ENCODE peak calls at places on chromosomes 13 and 19, in eight cellular contexts. One of them, this sample, is unnamed.

GRCh38 chr19:54893406-54893805 is 12.5 kb upstream of the NCR1 start:
- DNase-seq in foreskin fibroblast: no peak
- DNase-seq in LNCaP clone FGC: no peak
- DNase-seq in dorsolateral prefrontal cortex: no peak
- DNase-seq in psoas muscle: no peak
- DNase-seq in mammary epithelial cell: no peak
- DNase-seq in uterus: no peak
- DNase-seq in GM12878: no peak
- DNase-seq in this sample: no peak

GRCh38 chr19:18364826-18365528 is 21.0 kb upstream of the GDF15 start:
- DNase-seq in foreskin fibroblast: peak; percentile 99
- DNase-seq in LNCaP clone FGC: peak; percentile 99
- DNase-seq in dorsolateral prefrontal cortex: no peak
- DNase-seq in psoas muscle: no peak
- DNase-seq in mammary epithelial cell: peak; percentile 96
- DNase-seq in uterus: peak; percentile 66
- DNase-seq in GM12878: no peak
- DNase-seq in this sample: peak; percentile 99

GRCh38 chr19:13149628-13150186 is 468 bp downstream of the STX10 start:
- DNase-seq in foreskin fibroblast: peak; percentile 75
- DNase-seq in LNCaP clone FGC: no peak
- DNase-seq in dorsolateral prefrontal cortex: no peak
- DNase-seq in psoas muscle: peak; percentile 62
- DNase-seq in mammary epithelial cell: peak; percentile 37
- DNase-seq in uterus: no peak
- DNase-seq in GM12878: no peak
- DNase-seq in this sample: peak; percentile 47

GRCh38 chr19:18046066-18046718 is 38.2 kb downstream of the ARRDC2 start:
- DNase-seq in foreskin fibroblast: peak; percentile 91
- DNase-seq in LNCaP clone FGC: no peak
- DNase-seq in dorsolateral prefrontal cortex: no peak
- DNase-seq in psoas muscle: peak; percentile 51
- DNase-seq in mammary epithelial cell: peak; percentile 83
- DNase-seq in uterus: no peak
- DNase-seq in GM12878: no peak
- DNase-seq in this sample: peak; percentile 57

GRCh38 chr13:99145461-99145860 is 55.2 kb upstream of the UBAC2 start:
- DNase-seq in foreskin fibroblast: no peak
- DNase-seq in LNCaP clone FGC: no peak
- DNase-seq in dorsolateral prefrontal cortex: no peak
- DNase-seq in psoas muscle: no peak
- DNase-seq in mammary epithelial cell: no peak
- DNase-seq in uterus: no peak
- DNase-seq in GM12878: no peak
- DNase-seq in this sample: no peak

GRCh38 chr19:33195711-33196347 is 1.7 kb downstream of the LRP3 start:
- DNase-seq in foreskin fibroblast: no peak
- DNase-seq in LNCaP clone FGC: no peak
- DNase-seq in dorsolateral prefrontal cortex: no peak
- DNase-seq in psoas muscle: no peak
- DNase-seq in mammary epithelial cell: no peak
- DNase-seq in uterus: no peak
- DNase-seq in GM12878: no peak
- DNase-seq in this sample: no peak

GRCh38 chr13:110463876-110464510 is 97.5 kb downstream of the RAB20 start:
- DNase-seq in foreskin fibroblast: no peak
- DNase-seq in LNCaP clone FGC: no peak
- DNase-seq in dorsolateral prefrontal cortex: no peak
- DNase-seq in psoas muscle: no peak
- DNase-seq in mammary epithelial cell: no peak
- DNase-seq in uterus: no peak
- DNase-seq in GM12878: no peak
- DNase-seq in this sample: no peak

GRCh38 chr19:52646571-52647222 is 8.5 kb upstream of the ZNF83 start:
- DNase-seq in foreskin fibroblast: no peak
- DNase-seq in LNCaP clone FGC: no peak
- DNase-seq in dorsolateral prefrontal cortex: no peak
- DNase-seq in psoas muscle: no peak
- DNase-seq in mammary epithelial cell: no peak
- DNase-seq in uterus: no peak
- DNase-seq in GM12878: no peak
- DNase-seq in this sample: peak; percentile 14

GRCh38 chr19:7862413-7862951 is 11.7 kb downstream of the PRR36 start:
- DNase-seq in foreskin fibroblast: peak; percentile 69
- DNase-seq in LNCaP clone FGC: no peak
- DNase-seq in dorsolateral prefrontal cortex: no peak
- DNase-seq in psoas muscle: peak; percentile 61
- DNase-seq in mammary epithelial cell: no peak
- DNase-seq in uterus: no peak
- DNase-seq in GM12878: no peak
- DNase-seq in this sample: peak; percentile 55

GRCh38 chr13:66040506-66040905 is 1189.6 kb downstream of the PCDH9 start:
- DNase-seq in foreskin fibroblast: no peak
- DNase-seq in LNCaP clone FGC: no peak
- DNase-seq in dorsolateral prefrontal cortex: no peak
- DNase-seq in psoas muscle: no peak
- DNase-seq in mammary epithelial cell: no peak
- DNase-seq in uterus: no peak
- DNase-seq in GM12878: no peak
- DNase-seq in this sample: no peak

GRCh38 chr19:18391509-18392075 is 5.6 kb downstream of the GDF15 start:
- DNase-seq in foreskin fibroblast: no peak
- DNase-seq in LNCaP clone FGC: no peak
- DNase-seq in dorsolateral prefrontal cortex: no peak
- DNase-seq in psoas muscle: no peak
- DNase-seq in mammary epithelial cell: no peak
- DNase-seq in uterus: no peak
- DNase-seq in GM12878: no peak
- DNase-seq in this sample: no peak

GRCh38 chr19:38383184-38383583 is 4.7 kb downstream of the GGN start:
- DNase-seq in foreskin fibroblast: no peak
- DNase-seq in LNCaP clone FGC: no peak
- DNase-seq in dorsolateral prefrontal cortex: no peak
- DNase-seq in psoas muscle: no peak
- DNase-seq in mammary epithelial cell: no peak
- DNase-seq in uterus: no peak
- DNase-seq in GM12878: no peak
- DNase-seq in this sample: no peak

GRCh38 chr19:38383743-38384142 is 4.1 kb downstream of the GGN start:
- DNase-seq in foreskin fibroblast: no peak
- DNase-seq in LNCaP clone FGC: no peak
- DNase-seq in dorsolateral prefrontal cortex: no peak
- DNase-seq in psoas muscle: no peak
- DNase-seq in mammary epithelial cell: no peak
- DNase-seq in uterus: no peak
- DNase-seq in GM12878: no peak
- DNase-seq in this sample: no peak

GRCh38 chr19:38385057-38385803 is 2.6 kb downstream of the GGN start:
- DNase-seq in foreskin fibroblast: peak; percentile 6
- DNase-seq in LNCaP clone FGC: no peak
- DNase-seq in dorsolateral prefrontal cortex: no peak
- DNase-seq in psoas muscle: no peak
- DNase-seq in mammary epithelial cell: no peak
- DNase-seq in uterus: no peak
- DNase-seq in GM12878: no peak
- DNase-seq in this sample: no peak

GRCh38 chr19:38385804-38386257 is 2.0 kb downstream of the GGN start:
- DNase-seq in foreskin fibroblast: no peak
- DNase-seq in LNCaP clone FGC: no peak
- DNase-seq in dorsolateral prefrontal cortex: no peak
- DNase-seq in psoas muscle: no peak
- DNase-seq in mammary epithelial cell: no peak
- DNase-seq in uterus: no peak
- DNase-seq in GM12878: no peak
- DNase-seq in this sample: no peak

DNA sequence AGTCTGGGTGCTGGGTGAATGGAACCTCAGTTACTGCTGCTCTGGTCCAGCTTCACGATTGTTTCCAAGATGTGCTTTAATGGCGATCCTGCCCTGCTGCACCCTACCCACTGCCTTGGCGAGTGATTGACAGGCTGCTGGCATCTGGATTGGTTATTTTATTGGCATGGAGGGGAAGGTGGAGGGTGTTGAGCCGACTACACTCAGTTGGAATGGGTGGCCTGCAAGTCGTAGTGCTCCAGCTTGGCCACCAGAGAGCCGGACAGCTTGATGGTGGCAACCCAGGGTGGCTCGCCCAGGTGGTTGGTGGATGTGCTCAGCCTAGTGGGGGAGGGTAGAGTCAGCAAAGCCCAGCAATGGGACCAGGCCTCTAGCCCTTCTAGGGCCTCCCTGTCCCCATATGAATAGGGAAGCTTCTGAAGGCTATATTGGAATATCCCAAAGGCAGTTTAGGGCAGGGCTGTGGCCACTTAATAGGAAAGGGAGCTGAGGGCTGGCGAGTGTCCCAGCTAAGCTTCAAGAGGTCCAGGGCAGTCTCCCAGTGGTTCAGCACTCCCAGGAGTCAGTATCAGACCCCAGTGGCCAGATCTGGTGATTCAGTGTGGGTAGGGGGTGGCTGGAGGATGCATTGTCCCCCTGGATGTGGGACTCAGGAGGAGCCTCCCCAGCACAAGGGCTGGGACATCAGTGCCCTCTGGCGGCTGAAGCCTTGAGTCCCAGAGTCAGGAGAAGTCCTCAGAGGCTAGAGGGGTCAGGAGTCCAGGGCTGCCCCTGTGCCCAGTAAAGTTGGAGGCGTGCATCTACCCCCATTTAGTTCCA is 3.4 kb downstream of the GGN start:
- DNase-seq in foreskin fibroblast: peak; percentile 54
- DNase-seq in LNCaP clone FGC: no peak
- DNase-seq in dorsolateral prefrontal cortex: no peak
- DNase-seq in psoas muscle: no peak
- DNase-seq in mammary epithelial cell: peak; percentile 22
- DNase-seq in uterus: no peak
- DNase-seq in GM12878: no peak
- DNase-seq in this sample: peak; percentile 21
- TF ChIP-seq CTCF in foreskin fibroblast: peak; percentile 37
- TF ChIP-seq CTCF in LNCaP clone FGC: peak; percentile 19
- TF ChIP-seq CTCF in dorsolateral prefrontal cortex: no peak
- TF ChIP-seq CTCF in psoas muscle: no peak
- TF ChIP-seq CTCF in mammary epithelial cell: no peak
- TF ChIP-seq CTCF in uterus: no peak
- TF ChIP-seq CTCF in GM12878: peak; percentile 9
- TF ChIP-seq CTCF in this sample: peak; percentile 59

GRCh38 chr19:29927944-29928669 is 13.9 kb upstream of the URI1 start:
- DNase-seq in foreskin fibroblast: no peak
- DNase-seq in LNCaP clone FGC: no peak
- DNase-seq in dorsolateral prefrontal cortex: no peak
- DNase-seq in psoas muscle: no peak
- DNase-seq in mammary epithelial cell: no peak
- DNase-seq in uterus: no peak
- DNase-seq in GM12878: peak; percentile 46
- DNase-seq in this sample: no peak

GRCh38 chr19:29926801-29927200 is 15.2 kb upstream of the URI1 start:
- DNase-seq in foreskin fibroblast: no peak
- DNase-seq in LNCaP clone FGC: no peak
- DNase-seq in dorsolateral prefrontal cortex: no peak
- DNase-seq in psoas muscle: no peak
- DNase-seq in mammary epithelial cell: no peak
- DNase-seq in uterus: no peak
- DNase-seq in GM12878: no peak
- DNase-seq in this sample: no peak

GRCh38 chr19:29923653-29924052 is 18.4 kb upstream of the URI1 start:
- DNase-seq in foreskin fibroblast: no peak
- DNase-seq in LNCaP clone FGC: no peak
- DNase-seq in dorsolateral prefrontal cortex: no peak
- DNase-seq in psoas muscle: no peak
- DNase-seq in mammary epithelial cell: no peak
- DNase-seq in uterus: no peak
- DNase-seq in GM12878: no peak
- DNase-seq in this sample: no peak

GRCh38 chr19:29926031-29926430 is 16.0 kb upstream of the URI1 start:
- DNase-seq in foreskin fibroblast: no peak
- DNase-seq in LNCaP clone FGC: no peak
- DNase-seq in dorsolateral prefrontal cortex: no peak
- DNase-seq in psoas muscle: no peak
- DNase-seq in mammary epithelial cell: no peak
- DNase-seq in uterus: no peak
- DNase-seq in GM12878: no peak
- DNase-seq in this sample: no peak

DNA sequence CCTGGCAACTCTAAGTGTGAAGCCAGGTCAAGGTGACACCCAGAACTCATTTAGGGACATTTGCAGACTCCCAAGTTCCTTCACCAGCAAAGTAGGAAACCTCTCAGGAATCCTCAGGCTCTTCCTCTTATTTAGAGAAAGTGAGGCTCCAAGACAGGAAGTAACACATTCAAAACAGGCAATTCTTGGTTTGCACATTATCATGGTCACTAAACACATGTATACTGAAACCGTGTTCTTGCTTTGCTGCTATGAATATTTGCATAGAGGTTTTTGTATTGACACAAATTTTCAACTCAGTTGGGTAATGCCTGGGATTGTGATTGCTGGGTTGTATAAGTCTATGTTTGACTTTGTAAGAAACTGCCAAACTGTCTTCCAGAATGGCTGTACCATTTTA is 13.2 kb upstream of the URI1 start:
- DNase-seq in foreskin fibroblast: no peak
- DNase-seq in LNCaP clone FGC: no peak
- DNase-seq in dorsolateral prefrontal cortex: no peak
- DNase-seq in psoas muscle: no peak
- DNase-seq in mammary epithelial cell: no peak
- DNase-seq in uterus: no peak
- DNase-seq in GM12878: peak; percentile 72
- DNase-seq in this sample: no peak
- H3K4me3 ChIP-seq in foreskin fibroblast: no peak overlapping the region
- H3K4me3 ChIP-seq in LNCaP clone FGC: no peak overlapping the region
- H3K4me3 ChIP-seq in dorsolateral prefrontal cortex: no peak overlapping the region
- H3K4me3 ChIP-seq in psoas muscle: no peak overlapping the region
- H3K4me3 ChIP-seq in mammary epithelial cell: no peak overlapping the region
- H3K4me3 ChIP-seq in uterus: no peak overlapping the region
- H3K4me3 ChIP-seq in GM12878: peak overlapping the region; percentile 41
- H3K4me3 ChIP-seq in this sample: no peak overlapping the region

DNA sequence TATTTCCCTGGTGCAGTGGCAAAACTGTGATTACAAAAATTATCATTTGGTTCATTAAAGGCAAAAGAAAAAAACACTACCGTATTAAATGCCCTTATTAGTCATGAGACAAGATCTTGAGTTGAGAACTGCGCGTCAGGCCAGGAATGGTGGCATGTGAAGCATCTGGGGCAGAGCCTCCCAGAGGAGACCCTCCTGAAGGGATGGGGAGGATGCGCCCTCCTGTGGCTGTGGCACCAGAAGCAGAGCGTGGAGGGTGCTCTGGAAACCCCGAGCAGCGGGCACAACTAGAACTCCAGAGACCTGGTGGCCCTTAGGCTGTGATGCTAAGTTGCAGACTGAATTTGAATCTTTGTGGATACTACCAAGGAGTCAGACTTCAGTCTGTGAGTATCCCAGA is 11.5 kb downstream of the CUL4A start:
- DNase-seq in foreskin fibroblast: peak; percentile 30
- DNase-seq in LNCaP clone FGC: no peak
- DNase-seq in dorsolateral prefrontal cortex: no peak
- DNase-seq in psoas muscle: no peak
- DNase-seq in mammary epithelial cell: no peak
- DNase-seq in uterus: no peak
- DNase-seq in GM12878: no peak
- DNase-seq in this sample: no peak
- TF ChIP-seq CTCF in foreskin fibroblast: peak; percentile 4
- TF ChIP-seq CTCF in LNCaP clone FGC: no peak
- TF ChIP-seq CTCF in dorsolateral prefrontal cortex: no peak
- TF ChIP-seq CTCF in psoas muscle: no peak
- TF ChIP-seq CTCF in mammary epithelial cell: no peak
- TF ChIP-seq CTCF in uterus: no peak
- TF ChIP-seq CTCF in GM12878: peak; percentile 24
- TF ChIP-seq CTCF in this sample: peak; percentile 34

GRCh38 chr19:38665950-38666661 is 18.7 kb downstream of the ACTN4 start:
- DNase-seq in foreskin fibroblast: peak; percentile 78
- DNase-seq in LNCaP clone FGC: no peak
- DNase-seq in dorsolateral prefrontal cortex: no peak
- DNase-seq in psoas muscle: peak; percentile 56
- DNase-seq in mammary epithelial cell: no peak
- DNase-seq in uterus: peak; percentile 79
- DNase-seq in GM12878: no peak
- DNase-seq in this sample: no peak
- H3K4me3 ChIP-seq in foreskin fibroblast: no peak overlapping the region
- H3K4me3 ChIP-seq in LNCaP clone FGC: no peak overlapping the region
- H3K4me3 ChIP-seq in dorsolateral prefrontal cortex: no peak overlapping the region
- H3K4me3 ChIP-seq in psoas muscle: peak overlapping the region; percentile 49
- H3K4me3 ChIP-seq in mammary epithelial cell: no peak overlapping the region
- H3K4me3 ChIP-seq in uterus: no peak overlapping the region
- H3K4me3 ChIP-seq in GM12878: no peak overlapping the region
- H3K4me3 ChIP-seq in this sample: no peak overlapping the region

This sample was measured in astrocyte of the spinal cord.